ENCODE peak calls at places on chromosomes 1 and 21, in four cellular contexts. G is HS-5, L is hypothalamus, F is activated B cell treated with CpG ODN at 0.5 μM for 24 hours. K is an unnamed sample.

GRCh38 chr1:26838474-26839338 is 12.2 kb downstream of the ZDHHC18 start:
- DNase-seq in L (no peak), F (peak), G (no peak), K (no peak)

GRCh38 chr1:90835661-90836344 is 118.7 kb upstream of the BARHL2 start:
- DNase-seq in G (no peak), L (no peak), F (no peak), K (no peak)

GRCh38 chr21:18142639-18143038 is 102.0 kb upstream of the CHODL start:
- DNase-seq in F (no peak), G (no peak), L (no peak), K (no peak)

GRCh38 chr1:193115629-193116227 is 6.1 kb upstream of the CDC73 start:
- DNase-seq in F (no peak), L (no peak), G (peak), K (peak)

GRCh38 chr21:29346771-29347170 is 48.0 kb downstream of the BACH1 start:
- DNase-seq in L (no peak), G (no peak), F (no peak), K (no peak)

GRCh38 chr1:27402349-27402754 is 9.9 kb downstream of the GPR3 start:
- DNase-seq in F (no peak), L (peak), G (no peak), K (peak)

GRCh38 chr1:234309243-234309597 is 64.0 kb upstream of the COA6 start:
- DNase-seq in F (no peak), G (no peak), L (no peak), K (no peak)

GRCh38 chr1:157087030-157087429 is 12.6 kb downstream of the ETV3L start:
- DNase-seq in L (no peak), F (no peak), G (no peak), K (no peak)

GRCh38 chr1:207938016-207938415 is 27.1 kb upstream of the CD34 start:
- DNase-seq in L (no peak), G (peak), F (no peak), K (no peak)

GRCh38 chr21:44013380-44014088 is 1.4 kb downstream of the TRAPPC10 start:
- DNase-seq in L (no peak), G (no peak), F (no peak), K (peak)

GRCh38 chr1:84797603-84798002 is 95.4 kb downstream of the LPAR3 start:
- DNase-seq in F (no peak), L (no peak), G (no peak), K (no peak)

GRCh38 chr21:27806261-27806660 is 839.4 kb upstream of the ADAMTS5 start:
- DNase-seq in F (no peak), L (no peak), G (no peak), K (no peak)

GRCh38 chr1:181318858-181319235 is 164.5 kb upstream of the CACNA1E start:
- DNase-seq in L (no peak), F (no peak), G (no peak), K (no peak)

GRCh38 chr1:67342002-67342890 is 34.6 kb downstream of the IL12RB2 start:
- DNase-seq in L (no peak), G (no peak), F (no peak), K (no peak)

GRCh38 chr1:245501635-245502034 is 346.9 kb downstream of the KIF26B start:
- DNase-seq in L (no peak), G (no peak), F (no peak), K (no peak)

GRCh38 chr1:77951328-77951727 is 27.5 kb downstream of the FUBP1 start:
- DNase-seq in G (no peak), F (no peak), L (no peak), K (no peak)

K was measured in HuH-7.